ENCODE peak calls at places on chromosomes 16 and 17, in seven cellular contexts. One of them, this sample, is unnamed.

GRCh38 chr16:25224731-25225319 is 8.1 kb downstream of the AQP8 start:
- DNase-seq in ascending aorta: no peak
- DNase-seq in substantia nigra: no peak
- DNase-seq in lower lobe of right lung: no peak
- DNase-seq in uterus: no peak
- DNase-seq in CD8-positive, alpha-beta memory T cell: no peak
- DNase-seq in psoas muscle: no peak
- DNase-seq in this sample: no peak

GRCh38 chr17:38582069-38582468 is 23.7 kb downstream of the SRCIN1 start:
- DNase-seq in psoas muscle: no peak
- DNase-seq in ascending aorta: no peak
- DNase-seq in uterus: no peak
- DNase-seq in CD8-positive, alpha-beta memory T cell: no peak
- DNase-seq in lower lobe of right lung: no peak
- DNase-seq in substantia nigra: no peak
- DNase-seq in this sample: no peak

GRCh38 chr16:71198408-71198807 is 32.1 kb downstream of the HYDIN start:
- DNase-seq in ascending aorta: no peak
- DNase-seq in psoas muscle: no peak
- DNase-seq in substantia nigra: no peak
- DNase-seq in lower lobe of right lung: no peak
- DNase-seq in CD8-positive, alpha-beta memory T cell: no peak
- DNase-seq in uterus: no peak
- DNase-seq in this sample: no peak

GRCh38 chr17:31195305-31195704 is 100.5 kb downstream of the NF1 start:
- DNase-seq in psoas muscle: no peak
- DNase-seq in uterus: no peak
- DNase-seq in CD8-positive, alpha-beta memory T cell: no peak
- DNase-seq in substantia nigra: no peak
- DNase-seq in lower lobe of right lung: no peak
- DNase-seq in ascending aorta: no peak
- DNase-seq in this sample: no peak

GRCh38 chr16:50742521-50743150 is 750 bp downstream of the CYLD start:
- DNase-seq in uterus: no peak
- DNase-seq in lower lobe of right lung: peak; percentile 62
- DNase-seq in CD8-positive, alpha-beta memory T cell: peak; percentile 71
- DNase-seq in psoas muscle: peak; percentile 68
- DNase-seq in ascending aorta: peak; percentile 68
- DNase-seq in substantia nigra: no peak
- DNase-seq in this sample: no peak

GRCh38 chr16:77223184-77223583 is 24.0 kb downstream of the SYCE1L start:
- DNase-seq in psoas muscle: no peak
- DNase-seq in substantia nigra: no peak
- DNase-seq in CD8-positive, alpha-beta memory T cell: no peak
- DNase-seq in ascending aorta: no peak
- DNase-seq in uterus: no peak
- DNase-seq in lower lobe of right lung: no peak
- DNase-seq in this sample: no peak

GRCh38 chr16:991759-992158 is 10.2 kb downstream of the SOX8 start:
- DNase-seq in lower lobe of right lung: no peak
- DNase-seq in substantia nigra: no peak
- DNase-seq in CD8-positive, alpha-beta memory T cell: no peak
- DNase-seq in psoas muscle: no peak
- DNase-seq in uterus: no peak
- DNase-seq in ascending aorta: no peak
- DNase-seq in this sample: no peak

GRCh38 chr16:72285728-72286127 is 113.8 kb upstream of the PMFBP1 start:
- DNase-seq in lower lobe of right lung: no peak
- DNase-seq in substantia nigra: no peak
- DNase-seq in ascending aorta: no peak
- DNase-seq in CD8-positive, alpha-beta memory T cell: no peak
- DNase-seq in psoas muscle: no peak
- DNase-seq in uterus: no peak
- DNase-seq in this sample: no peak

GRCh38 chr16:15672514-15673167 is 22.6 kb downstream of the NDE1 start:
- DNase-seq in uterus: peak; percentile 94
- DNase-seq in substantia nigra: peak; percentile 70
- DNase-seq in lower lobe of right lung: peak; percentile 92
- DNase-seq in CD8-positive, alpha-beta memory T cell: peak; percentile 79
- DNase-seq in ascending aorta: peak; percentile 97
- DNase-seq in psoas muscle: peak; percentile 95
- DNase-seq in this sample: peak; percentile 64

GRCh38 chr16:84175351-84176081 is 11.3 kb downstream of the TAF1C start:
- DNase-seq in ascending aorta: no peak
- DNase-seq in psoas muscle: no peak
- DNase-seq in uterus: peak; percentile 49
- DNase-seq in lower lobe of right lung: peak; percentile 51
- DNase-seq in CD8-positive, alpha-beta memory T cell: peak; percentile 21
- DNase-seq in substantia nigra: no peak
- DNase-seq in this sample: peak; percentile 32

GRCh38 chr17:79435962-79436361 is 174.9 kb downstream of the RBFOX3 start:
- DNase-seq in substantia nigra: no peak
- DNase-seq in CD8-positive, alpha-beta memory T cell: no peak
- DNase-seq in psoas muscle: no peak
- DNase-seq in lower lobe of right lung: no peak
- DNase-seq in uterus: no peak
- DNase-seq in ascending aorta: no peak
- DNase-seq in this sample: no peak

GRCh38 chr16:64996641-64997040 is 125.2 kb downstream of the CDH11 start:
- DNase-seq in uterus: no peak
- DNase-seq in ascending aorta: no peak
- DNase-seq in lower lobe of right lung: no peak
- DNase-seq in psoas muscle: no peak
- DNase-seq in CD8-positive, alpha-beta memory T cell: no peak
- DNase-seq in substantia nigra: no peak
- DNase-seq in this sample: no peak

GRCh38 chr17:79410681-79411080 is 200.2 kb downstream of the RBFOX3 start:
- DNase-seq in lower lobe of right lung: no peak
- DNase-seq in psoas muscle: no peak
- DNase-seq in uterus: no peak
- DNase-seq in CD8-positive, alpha-beta memory T cell: no peak
- DNase-seq in substantia nigra: no peak
- DNase-seq in ascending aorta: no peak
- DNase-seq in this sample: no peak

GRCh38 chr17:20263595-20263994 is 203.7 kb downstream of the LGALS9B start:
- DNase-seq in ascending aorta: no peak
- DNase-seq in substantia nigra: no peak
- DNase-seq in uterus: no peak
- DNase-seq in lower lobe of right lung: no peak
- DNase-seq in CD8-positive, alpha-beta memory T cell: no peak
- DNase-seq in psoas muscle: no peak
- DNase-seq in this sample: no peak

GRCh38 chr17:81519284-81520020 is 6.9 kb upstream of the ACTG1 start:
- DNase-seq in ascending aorta: peak; percentile 77
- DNase-seq in lower lobe of right lung: peak; percentile 84
- DNase-seq in CD8-positive, alpha-beta memory T cell: peak; percentile 65
- DNase-seq in substantia nigra: no peak
- DNase-seq in psoas muscle: peak; percentile 58
- DNase-seq in uterus: peak; percentile 47
- DNase-seq in this sample: no peak

GRCh38 chr17:59190806-59191205 is 19.0 kb upstream of the SMG8 start:
- DNase-seq in psoas muscle: no peak
- DNase-seq in lower lobe of right lung: no peak
- DNase-seq in uterus: no peak
- DNase-seq in ascending aorta: no peak
- DNase-seq in substantia nigra: no peak
- DNase-seq in CD8-positive, alpha-beta memory T cell: no peak
- DNase-seq in this sample: no peak

GRCh38 chr16:14132696-14133048 is 61.6 kb downstream of the MRTFB start:
- DNase-seq in ascending aorta: no peak
- DNase-seq in uterus: no peak
- DNase-seq in CD8-positive, alpha-beta memory T cell: no peak
- DNase-seq in lower lobe of right lung: no peak
- DNase-seq in psoas muscle: no peak
- DNase-seq in substantia nigra: no peak
- DNase-seq in this sample: no peak

GRCh38 chr17:73228748-73229236 is 32.9 kb downstream of the CPSF4L start:
- DNase-seq in lower lobe of right lung: peak; percentile 61
- DNase-seq in uterus: peak; percentile 48
- DNase-seq in psoas muscle: peak; percentile 85
- DNase-seq in ascending aorta: peak; percentile 83
- DNase-seq in substantia nigra: no peak
- DNase-seq in CD8-positive, alpha-beta memory T cell: no peak
- DNase-seq in this sample: peak; percentile 10

GRCh38 chr16:30649725-30650368 is 913 bp upstream of the PRR14 start:
- DNase-seq in ascending aorta: peak; percentile 70
- DNase-seq in substantia nigra: no peak
- DNase-seq in lower lobe of right lung: no peak
- DNase-seq in psoas muscle: no peak
- DNase-seq in uterus: no peak
- DNase-seq in CD8-positive, alpha-beta memory T cell: peak; percentile 46
- DNase-seq in this sample: peak; percentile 43

DNA sequence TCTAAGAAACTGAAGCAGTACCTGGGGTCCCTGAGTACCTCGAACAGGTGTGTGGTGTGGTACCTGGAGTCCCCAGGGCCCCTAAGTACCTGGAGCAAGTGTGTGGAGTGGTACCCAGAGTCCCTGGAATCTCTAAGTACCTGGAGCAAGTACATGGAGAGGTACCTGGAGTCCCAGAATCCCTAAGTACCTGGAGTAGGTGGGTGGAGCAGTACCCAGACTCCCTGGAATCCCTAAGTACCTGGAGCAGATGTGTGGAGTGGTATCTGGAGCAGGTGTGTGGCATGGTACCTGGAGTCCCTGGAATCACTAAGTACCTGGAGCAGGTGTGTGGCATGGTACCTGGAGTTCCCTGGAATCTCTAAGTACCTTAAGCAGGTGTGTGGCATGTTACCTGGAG is 22.5 kb upstream of the MED9 start:
- DNase-seq in lower lobe of right lung: no peak
- DNase-seq in psoas muscle: no peak
- DNase-seq in CD8-positive, alpha-beta memory T cell: no peak
- DNase-seq in ascending aorta: no peak
- DNase-seq in uterus: no peak
- DNase-seq in substantia nigra: no peak
- DNase-seq in this sample: no peak
- H3K27ac ChIP-seq in lower lobe of right lung: no peak overlapping the region
- H3K27ac ChIP-seq in psoas muscle: no peak overlapping the region
- H3K27ac ChIP-seq in CD8-positive, alpha-beta memory T cell: no peak overlapping the region
- H3K27ac ChIP-seq in ascending aorta: no peak overlapping the region
- H3K27ac ChIP-seq in uterus: no peak overlapping the region
- H3K27ac ChIP-seq in substantia nigra: no peak overlapping the region
- H3K27ac ChIP-seq in this sample: no peak overlapping the region

GRCh38 chr16:85329059-85329812 is 217.0 kb upstream of the CIBAR2 start:
- DNase-seq in CD8-positive, alpha-beta memory T cell: no peak
- DNase-seq in uterus: no peak
- DNase-seq in substantia nigra: no peak
- DNase-seq in lower lobe of right lung: no peak
- DNase-seq in psoas muscle: no peak
- DNase-seq in ascending aorta: no peak
- DNase-seq in this sample: no peak

GRCh38 chr16:85326794-85327181 is 214.5 kb upstream of the CIBAR2 start:
- DNase-seq in CD8-positive, alpha-beta memory T cell: no peak
- DNase-seq in psoas muscle: no peak
- DNase-seq in ascending aorta: no peak
- DNase-seq in uterus: no peak
- DNase-seq in lower lobe of right lung: no peak
- DNase-seq in substantia nigra: no peak
- DNase-seq in this sample: no peak

GRCh38 chr16:85327731-85328664 is 215.7 kb upstream of the CIBAR2 start:
- DNase-seq in substantia nigra: no peak
- DNase-seq in lower lobe of right lung: no peak
- DNase-seq in psoas muscle: no peak
- DNase-seq in CD8-positive, alpha-beta memory T cell: no peak
- DNase-seq in uterus: no peak
- DNase-seq in ascending aorta: no peak
- DNase-seq in this sample: no peak

GRCh38 chr16:85329999-85330693 is 217.9 kb upstream of the CIBAR2 start:
- DNase-seq in psoas muscle: peak; percentile 46
- DNase-seq in ascending aorta: no peak
- DNase-seq in substantia nigra: no peak
- DNase-seq in uterus: no peak
- DNase-seq in CD8-positive, alpha-beta memory T cell: no peak
- DNase-seq in lower lobe of right lung: no peak
- DNase-seq in this sample: no peak

GRCh38 chr16:85328665-85329058 is 216.4 kb upstream of the CIBAR2 start:
- DNase-seq in uterus: no peak
- DNase-seq in psoas muscle: no peak
- DNase-seq in lower lobe of right lung: no peak
- DNase-seq in ascending aorta: no peak
- DNase-seq in CD8-positive, alpha-beta memory T cell: no peak
- DNase-seq in substantia nigra: no peak
- DNase-seq in this sample: no peak
- H3K27ac ChIP-seq in uterus: no peak overlapping the region
- H3K27ac ChIP-seq in psoas muscle: no peak overlapping the region
- H3K27ac ChIP-seq in lower lobe of right lung: no peak overlapping the region
- H3K27ac ChIP-seq in ascending aorta: no peak overlapping the region
- H3K27ac ChIP-seq in CD8-positive, alpha-beta memory T cell: peak overlapping the region; percentile 43
- H3K27ac ChIP-seq in substantia nigra: no peak overlapping the region
- H3K27ac ChIP-seq in this sample: no peak overlapping the region

DNA sequence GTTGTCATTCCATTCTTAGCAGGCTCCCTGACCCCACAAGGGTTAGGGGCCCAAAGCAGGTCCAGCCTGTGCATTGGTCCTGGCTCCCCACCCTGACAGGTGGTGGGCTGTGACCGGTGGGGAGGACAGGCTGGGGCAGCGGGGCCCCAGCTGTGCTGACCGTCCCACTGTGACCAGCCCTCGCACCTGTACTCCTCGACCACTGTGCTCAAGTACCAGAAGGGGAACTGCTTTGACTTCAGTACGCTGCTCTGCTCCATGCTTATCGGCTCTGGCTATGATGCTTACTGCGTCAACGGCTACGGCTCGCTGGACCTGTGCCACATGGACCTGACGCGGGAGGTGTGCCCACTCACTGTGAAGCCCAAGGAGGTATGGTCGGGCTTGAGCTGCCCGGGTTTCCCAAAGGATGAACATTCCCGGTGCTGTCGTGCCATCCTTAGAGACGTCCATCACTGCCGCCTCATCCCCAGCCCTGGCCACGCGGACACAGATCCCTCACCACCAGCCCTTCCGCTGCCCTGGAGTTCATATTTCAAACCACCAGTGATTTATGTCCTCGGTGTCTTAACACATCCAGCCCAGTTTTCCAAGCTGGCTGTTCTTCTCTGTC is 7.3 kb downstream of the DRC7 start:
- DNase-seq in psoas muscle: no peak
- DNase-seq in substantia nigra: no peak
- DNase-seq in ascending aorta: peak; percentile 38
- DNase-seq in uterus: peak; percentile 33
- DNase-seq in lower lobe of right lung: no peak
- DNase-seq in CD8-positive, alpha-beta memory T cell: no peak
- DNase-seq in this sample: no peak
- H3K27ac ChIP-seq in psoas muscle: no peak overlapping the region
- H3K27ac ChIP-seq in substantia nigra: no peak overlapping the region
- H3K27ac ChIP-seq in ascending aorta: no peak overlapping the region
- H3K27ac ChIP-seq in uterus: no peak overlapping the region
- H3K27ac ChIP-seq in lower lobe of right lung: no peak overlapping the region
- H3K27ac ChIP-seq in CD8-positive, alpha-beta memory T cell: no peak overlapping the region
- H3K27ac ChIP-seq in this sample: no peak overlapping the region

GRCh38 chr17:50371526-50371925 is 1.5 kb downstream of the MRPL27 start:
- DNase-seq in substantia nigra: no peak
- DNase-seq in ascending aorta: no peak
- DNase-seq in uterus: no peak
- DNase-seq in lower lobe of right lung: no peak
- DNase-seq in CD8-positive, alpha-beta memory T cell: no peak
- DNase-seq in psoas muscle: no peak
- DNase-seq in this sample: no peak
- H3K27ac ChIP-seq in substantia nigra: no peak overlapping the region
- H3K27ac ChIP-seq in ascending aorta: no peak overlapping the region
- H3K27ac ChIP-seq in uterus: no peak overlapping the region
- H3K27ac ChIP-seq in lower lobe of right lung: no peak overlapping the region
- H3K27ac ChIP-seq in CD8-positive, alpha-beta memory T cell: no peak overlapping the region
- H3K27ac ChIP-seq in psoas muscle: no peak overlapping the region
- H3K27ac ChIP-seq in this sample: no peak overlapping the region